ENCODE peak calls at places on chromosomes 1 and 21, in six cellular contexts. D is activated CD4-positive, alpha-beta T cell treated with anti-CD3 and anti-CD28 coated beads, Interleukin-2, amount 50 U/mL, for 1 hour; W is ACHN; E is cardiac septum; T is heart left ventricle; O is substantia nigra. I is an unnamed sample.

GRCh38 chr1:25068316-25068715 is 138.2 kb upstream of the RUNX3 start:
- DNase-seq in O (no peak), T (no peak), E (peak), D (no peak), W (no peak), I (peak)

GRCh38 chr1:24351247-24351646 is 32.1 kb downstream of the GRHL3 start:
- DNase-seq in T (no peak), O (no peak), W (no peak), D (no peak), E (no peak), I (no peak)

GRCh38 chr1:200907611-200908097 is 13.0 kb downstream of the INAVA start:
- DNase-seq in T (no peak), O (no peak), E (no peak), W (no peak), D (no peak), I (peak)

GRCh38 chr1:161367684-161368398 is at the start of gene CFAP126:
- DNase-seq in O (peak), D (peak), T (peak), E (no peak), W (peak), I (no peak)

GRCh38 chr1:48596036-48596435 is 124.0 kb upstream of the SPATA6 start:
- DNase-seq in O (no peak), W (no peak), T (no peak), E (no peak), D (no peak), I (no peak)

GRCh38 chr1:164602142-164602429 is 43.1 kb downstream of the PBX1 start:
- DNase-seq in W (peak), O (no peak), T (no peak), D (no peak), E (no peak), I (no peak)

GRCh38 chr1:6329851-6330250 is 63.7 kb downstream of the ACOT7 start:
- DNase-seq in T (no peak), D (no peak), W (no peak), E (no peak), O (no peak), I (no peak)

GRCh38 chr1:119631433-119632102 is 16.5 kb downstream of the ZNF697 start:
- DNase-seq in E (peak), D (no peak), T (peak), O (peak), W (peak), I (peak)

GRCh38 chr1:85495556-85495955 is 30.6 kb upstream of the DDAH1 start:
- DNase-seq in W (no peak), E (no peak), T (no peak), D (no peak), O (no peak), I (no peak)

GRCh38 chr1:204927673-204928641 is 57.3 kb downstream of the NFASC start:
- DNase-seq in W (no peak), D (no peak), O (no peak), E (no peak), T (no peak), I (no peak)

GRCh38 chr1:22975694-22976093 is 3.0 kb upstream of the LACTBL1 start:
- DNase-seq in O (no peak), D (no peak), W (no peak), E (no peak), T (no peak), I (no peak)

GRCh38 chr1:39128959-39129358 is 75.5 kb upstream of the MACF1 start:
- DNase-seq in O (no peak), E (no peak), W (no peak), T (no peak), D (no peak), I (no peak)

GRCh38 chr21:17769049-17769845 is 49.9 kb downstream of the C21orf91 start:
- DNase-seq in T (no peak), D (no peak), W (no peak), E (no peak), O (no peak), I (no peak)

GRCh38 chr1:11804666-11805453 is 904 bp downstream of the MTHFR start:
- DNase-seq in W (peak), E (no peak), D (peak), T (peak), O (peak), I (peak)

GRCh38 chr1:44807364-44808062 is 362 bp upstream of the DYNLT4 start:
- DNase-seq in D (peak), W (peak), E (peak), O (peak), T (peak), I (peak)

GRCh38 chr1:183262628-183263220 is 76.7 kb downstream of the LAMC2 start:
- DNase-seq in D (no peak), W (no peak), E (no peak), O (no peak), T (no peak), I (no peak)

GRCh38 chr1:155966135-155966534 is 12.2 kb downstream of the ARHGEF2 start:
- DNase-seq in D (no peak), T (no peak), E (no peak), W (no peak), O (no peak), I (no peak)

GRCh38 chr1:218705911-218706893 is 361.1 kb downstream of the TGFB2 start:
- DNase-seq in W (peak), D (no peak), T (no peak), E (no peak), O (no peak), I (no peak)

GRCh38 chr1:12518956-12519707 is 98.9 kb downstream of the DHRS3 start:
- DNase-seq in D (no peak), O (peak), E (no peak), W (no peak), T (peak), I (peak)

GRCh38 chr1:213623862-213624261 is 363.9 kb upstream of the PROX1 start:
- DNase-seq in O (no peak), T (no peak), E (no peak), D (no peak), W (no peak), I (no peak)

GRCh38 chr21:36461277-36461917 is 18.5 kb downstream of the CLDN14 start:
- DNase-seq in E (no peak), T (no peak), O (no peak), D (no peak), W (no peak), I (peak)

GRCh38 chr1:88398338-88398737 is 285.7 kb upstream of the PKN2 start:
- DNase-seq in E (no peak), O (no peak), T (no peak), D (no peak), W (no peak), I (no peak)

GRCh38 chr1:235180916-235181315 is 19.9 kb upstream of the RBM34 start:
- DNase-seq in T (no peak), O (no peak), W (no peak), E (no peak), D (no peak), I (no peak)

GRCh38 chr1:11052839-11053757 is 6.1 kb upstream of the MASP2 start:
- DNase-seq in T (no peak), O (no peak), E (no peak), W (no peak), D (no peak), I (peak)

GRCh38 chr21:15005391-15005790 is 59.4 kb downstream of the NRIP1 start:
- DNase-seq in T (no peak), E (no peak), W (no peak), O (no peak), D (no peak), I (no peak)

GRCh38 chr1:153525088-153525713 is 10.6 kb downstream of the S100A6 start:
- DNase-seq in D (no peak), T (no peak), W (no peak), E (no peak), O (no peak), I (peak)

GRCh38 chr21:31612889-31613785 is 46.4 kb upstream of the SOD1 start:
- DNase-seq in E (no peak), O (no peak), D (no peak), W (peak), T (no peak), I (peak)

GRCh38 chr1:38571726-38572125 is 287.8 kb downstream of the RRAGC start:
- DNase-seq in D (no peak), T (no peak), W (no peak), E (no peak), O (peak), I (no peak)

GRCh38 chr21:36909901-36910561 is 56.4 kb downstream of the HLCS start:
- DNase-seq in D (no peak), E (no peak), W (peak), T (no peak), O (no peak), I (no peak)

GRCh38 chr1:185445594-185445993 is 128.6 kb upstream of the IVNS1ABP start:
- DNase-seq in E (no peak), D (no peak), O (no peak), W (no peak), T (no peak), I (no peak)

GRCh38 chr1:103948526-103948925 is 198.8 kb downstream of the AMY1C start:
- DNase-seq in D (no peak), T (no peak), E (no peak), W (peak), O (no peak), I (no peak)

GRCh38 chr1:77759090-77760028 is at the start of gene USP33:
- DNase-seq in E (peak), T (peak), D (peak), W (peak), O (peak), I (peak)

I was measured in posterior vena cava.